ENCODE peak calls at places on chromosomes 4 and X, in six cellular contexts. X is IMR-90, G is neuronal stem cell, M is H9, E is mesenchymal stem cell, J is H1. F is an unnamed sample.

GRCh38 chrX:107747596-107748161 is 27.9 kb downstream of the TSC22D3 start:
- DNase-seq in X (peak; percentile 19), G (no peak), M (no peak), E (peak; percentile 58), J (no peak), F (no peak)

GRCh38 chrX:130144509-130144908 is 21.1 kb downstream of the AIFM1 start:
- DNase-seq in X (peak; percentile 78), G (no peak), M (no peak), E (no peak), J (no peak), F (no peak)

GRCh38 chr4:53321151-53321987 is 44.5 kb downstream of the SCFD2 start:
- DNase-seq in X (peak; percentile 86), G (no peak), M (no peak), E (peak; percentile 86), J (no peak), F (no peak)

GRCh38 chr4:153471691-153472080 is 5.5 kb downstream of the TMEM131L start:
- DNase-seq in X (no peak), G (no peak), M (no peak), E (no peak), J (no peak), F (no peak)

GRCh38 chr4:122218762-122219161 is 66.6 kb downstream of the BLTP1 start:
- DNase-seq in X (peak; percentile 7), G (no peak), M (no peak), E (peak; percentile 22), J (no peak), F (peak; percentile 31)

GRCh38 chr4:8568068-8568668 is 12.0 kb upstream of the GPR78 start:
- DNase-seq in X (peak; percentile 7), G (no peak), M (peak; percentile 65), E (no peak), J (peak; percentile 63), F (peak; percentile 96)

GRCh38 chrX:16970977-16971376 is 24.5 kb downstream of the REPS2 start:
- DNase-seq in X (peak; percentile 30), G (no peak), M (no peak), E (peak; percentile 10), J (no peak), F (no peak)

GRCh38 chrX:11836284-11836683 is 78.2 kb downstream of the MSL3 start:
- DNase-seq in X (no peak), G (no peak), M (no peak), E (no peak), J (no peak), F (no peak)

GRCh38 chr4:155952546-155952945 is 1.1 kb downstream of the CTSO start:
- DNase-seq in X (peak; percentile 42), G (no peak), M (no peak), E (peak; percentile 41), J (no peak), F (no peak)

GRCh38 chrX:107659768-107660167 is 31.5 kb downstream of the PRPS1 start:
- DNase-seq in X (peak; percentile 64), G (no peak), M (no peak), E (peak; percentile 62), J (no peak), F (no peak)

GRCh38 chr4:2583517-2583916 is 47.1 kb downstream of the FAM193A start:
- DNase-seq in X (peak; percentile 41), G (no peak), M (no peak), E (peak; percentile 55), J (no peak), F (no peak)

GRCh38 chr4:112895785-112896184 is 153.7 kb upstream of the ANK2 start:
- DNase-seq in X (no peak), G (peak; percentile 49), M (peak; percentile 53), E (peak; percentile 32), J (peak; percentile 38), F (peak; percentile 64)

GRCh38 chr4:82076809-82077208 is 297.0 kb downstream of the HNRNPD start:
- DNase-seq in X (no peak), G (no peak), M (no peak), E (no peak), J (no peak), F (no peak)

GRCh38 chr4:24932831-24933230 is 20.0 kb upstream of the CCDC149 start:
- DNase-seq in X (peak; percentile 38), G (no peak), M (no peak), E (no peak), J (no peak), F (no peak)

GRCh38 chr4:133186845-133187244 is 37.8 kb downstream of the PCDH10 start:
- DNase-seq in X (peak; percentile 0), G (no peak), M (no peak), E (no peak), J (no peak), F (no peak)

GRCh38 chr4:43453058-43453457 is 560.5 kb downstream of the GRXCR1 start:
- DNase-seq in X (no peak), G (no peak), M (no peak), E (no peak), J (no peak), F (peak; percentile 5)

DNA sequence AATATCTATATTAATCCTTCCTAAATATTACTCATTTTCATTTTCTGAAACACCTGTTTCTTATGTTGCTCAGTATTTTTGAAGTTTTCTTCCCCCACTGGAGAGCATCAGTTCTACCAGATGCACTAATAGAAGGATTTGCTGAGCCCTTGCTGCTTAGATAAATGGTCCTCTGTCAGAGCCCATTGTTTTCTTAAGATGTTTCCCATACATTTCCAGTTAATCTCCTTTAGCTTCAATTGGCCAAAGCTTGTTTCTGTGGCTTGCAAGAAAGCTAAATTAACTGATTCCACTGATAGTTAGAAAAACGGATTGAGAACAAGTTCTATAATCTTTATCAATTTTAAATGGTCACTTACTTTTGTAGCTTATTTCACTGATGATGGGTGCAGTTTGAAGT is 1425.5 kb downstream of the PCDH18 start:
- DNase-seq in X (no peak), G (peak; percentile 50), M (no peak), E (no peak), J (no peak), F (peak; percentile 46)
- H2BK15ac ChIP-seq in X (no peak overlapping the region), G (no peak overlapping the region), M (no peak overlapping the region), E (no peak overlapping the region), J (no peak overlapping the region), F (no peak overlapping the region)

DNA sequence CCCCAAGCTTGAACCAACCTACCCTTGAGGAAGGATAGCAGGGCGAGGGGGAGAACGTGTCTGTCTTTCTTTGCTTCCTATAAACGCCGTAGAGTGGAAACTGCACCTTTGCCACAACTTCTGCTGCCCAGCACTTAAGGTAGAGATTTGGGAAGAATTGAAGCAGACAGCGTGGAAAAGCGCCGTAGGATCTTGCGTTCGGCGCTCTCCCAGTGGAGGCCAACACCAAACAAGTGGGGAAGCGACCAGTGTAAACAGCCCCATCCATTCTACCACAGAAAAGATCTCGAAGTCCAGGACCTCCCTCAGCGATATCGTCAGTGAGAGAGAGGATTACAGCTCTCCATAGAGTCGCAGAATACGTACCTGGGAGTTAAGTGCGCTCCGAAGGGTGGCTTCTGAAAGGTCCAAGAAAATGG is 3.9 kb upstream of the NKX6-1 start:
- DNase-seq in X (no peak), G (no peak), M (no peak), E (no peak), J (no peak), F (no peak)
- H3K27me3 ChIP-seq in X (peaks cover 59% of the 10 kb centered on the region), G (peaks cover 55% of the 10 kb centered on the region), M (peaks cover 51% of the 10 kb centered on the region), E (peaks cover 92% of the 10 kb centered on the region), J (peaks cover 58% of the 10 kb centered on the region), F (peaks cover 48% of the 10 kb centered on the region)

GRCh38 chr4:159545556-159545955 is 442.7 kb downstream of the RAPGEF2 start:
- DNase-seq in X (no peak), G (no peak), M (no peak), E (no peak), J (no peak), F (no peak)
- H2BK15ac ChIP-seq in X (no peak overlapping the region), G (no peak overlapping the region), M (no peak overlapping the region), E (no peak overlapping the region), J (no peak overlapping the region), F (no peak overlapping the region)

GRCh38 chr4:1471443-1472147 is 65.4 kb upstream of the NKX1-1 start:
- DNase-seq in X (no peak), G (no peak), M (peak; percentile 28), E (no peak), J (no peak), F (no peak)

GRCh38 chr4:1470393-1470670 is 64.1 kb upstream of the NKX1-1 start:
- DNase-seq in X (no peak), G (no peak), M (no peak), E (no peak), J (no peak), F (no peak)

GRCh38 chr4:1469596-1470392 is 63.6 kb upstream of the NKX1-1 start:
- DNase-seq in X (no peak), G (no peak), M (no peak), E (no peak), J (no peak), F (no peak)

GRCh38 chr4:1472148-1472797 is 66.0 kb upstream of the NKX1-1 start:
- DNase-seq in X (no peak), G (no peak), M (no peak), E (no peak), J (no peak), F (no peak)

DNA sequence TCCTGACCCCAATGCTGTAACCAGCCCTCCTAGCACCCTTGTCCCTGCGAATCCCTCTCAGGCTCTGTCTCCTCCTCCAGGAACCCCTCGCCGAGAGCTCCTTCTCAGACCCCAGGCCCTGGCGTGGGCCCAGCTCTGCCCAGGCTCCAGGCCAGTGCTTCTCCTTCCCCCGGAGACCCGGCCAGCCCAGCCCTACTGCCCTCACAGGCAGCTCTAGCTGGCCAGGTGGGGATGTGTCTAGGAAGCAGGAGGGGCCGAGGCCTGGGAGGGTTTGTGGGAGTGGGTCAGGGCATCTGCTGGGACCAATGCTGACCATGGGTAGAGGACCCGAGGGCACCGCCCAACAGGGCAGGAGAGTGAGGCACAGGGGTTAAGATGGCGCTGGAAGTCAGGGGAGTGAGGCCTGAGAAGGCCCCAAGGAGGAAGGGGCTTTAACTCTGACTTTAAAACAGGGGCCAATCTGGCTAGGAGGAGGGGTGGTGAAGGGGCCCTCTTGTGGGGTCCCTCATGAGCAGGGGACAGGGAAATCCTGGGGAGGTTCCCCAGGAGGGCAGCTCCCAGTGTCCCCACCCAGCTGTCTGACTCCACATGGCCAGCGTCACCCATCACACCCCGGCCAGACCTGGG is 64.7 kb upstream of the NKX1-1 start:
- DNase-seq in X (no peak), G (no peak), M (no peak), E (no peak), J (no peak), F (no peak)
- H3K27me3 ChIP-seq in X (peaks cover 17% of the 10 kb centered on the region), G (no peaks in the 10 kb centered on the region), M (peaks cover 4% of the 10 kb centered on the region), E (peaks cover 40% of the 10 kb centered on the region), J (no peaks in the 10 kb centered on the region), F (no peaks in the 10 kb centered on the region)

GRCh38 chrX:9327086-9327746 is 137.6 kb upstream of the TBL1X start:
- DNase-seq in X (no peak), G (no peak), M (no peak), E (no peak), J (no peak), F (no peak)
- H2BK15ac ChIP-seq in X (peak overlapping the region; percentile 35), G (no peak overlapping the region), M (no peak overlapping the region), E (no peak overlapping the region), J (no peak overlapping the region), F (no peak overlapping the region)

F was measured in mesendoderm.